ENCODE peak calls at places on chromosomes 4 and X, in six cellular contexts. V, G, H, S, J and B are unnamed samples.

GRCh38 chr4:735583-735982 is 30.0 kb downstream of the PCGF3 start:
- DNase-seq in J (no peak), H (no peak), G (no peak), S (no peak), V (no peak), B (no peak)

GRCh38 chrX:10922158-10922557 is 189.0 kb upstream of the HCCS start:
- DNase-seq in H (no peak), J (peak), G (peak), V (no peak), S (no peak), B (no peak)

GRCh38 chrX:18877472-18877871 is 106.4 kb downstream of the PHKA2 start:
- DNase-seq in S (no peak), G (no peak), J (no peak), V (no peak), H (no peak), B (no peak)

GRCh38 chrX:129006491-129006890 is 516.8 kb downstream of the SMARCA1 start:
- DNase-seq in S (no peak), V (no peak), J (no peak), H (no peak), G (no peak), B (no peak)

GRCh38 chrX:137432609-137433008 is 133.3 kb upstream of the ZIC3 start:
- DNase-seq in J (no peak), H (no peak), V (no peak), G (no peak), S (no peak), B (no peak)

GRCh38 chr4:189815404-189816192 is 125.1 kb upstream of the FRG1 start:
- DNase-seq in V (no peak), G (no peak), J (no peak), S (no peak), H (no peak), B (no peak)

GRCh38 chr4:567457-568350 is 8.4 kb downstream of the TMEM271 start:
- DNase-seq in G (no peak), S (no peak), J (no peak), H (no peak), V (no peak), B (no peak)

GRCh38 chrX:133402042-133402453 is 13.2 kb downstream of the GPC4 start:
- DNase-seq in S (no peak), H (no peak), J (no peak), V (no peak), G (no peak), B (no peak)

GRCh38 chr4:136650541-136651277 is 881.6 kb downstream of the PCDH18 start:
- DNase-seq in V (no peak), G (peak), J (no peak), S (no peak), H (peak), B (no peak)

GRCh38 chr4:175017751-175018150 is 99.6 kb downstream of the ADAM29 start:
- DNase-seq in S (no peak), H (no peak), G (no peak), V (no peak), J (no peak), B (no peak)

GRCh38 chrX:9498236-9498635 is 33.4 kb downstream of the TBL1X start:
- DNase-seq in H (no peak), G (no peak), S (no peak), J (no peak), V (no peak), B (no peak)

GRCh38 chrX:30521440-30522182 is 56.0 kb downstream of the TASL start:
- DNase-seq in H (no peak), G (peak), V (no peak), S (no peak), J (no peak), B (no peak)

GRCh38 chr4:69524708-69525107 is 29.0 kb upstream of the UGT2B4 start:
- DNase-seq in G (no peak), V (no peak), S (no peak), H (no peak), J (no peak), B (no peak)

GRCh38 chr4:56909083-56909981 is 1.6 kb downstream of the REST start:
- DNase-seq in G (peak), J (no peak), H (no peak), S (peak), V (peak), B (peak)

GRCh38 chr4:86980230-86980629 is 45.4 kb downstream of the AFF1 start:
- DNase-seq in H (no peak), G (no peak), S (no peak), J (no peak), V (no peak), B (no peak)

GRCh38 chrX:118973389-118974087 is 880 bp upstream of the LONRF3 start:
- DNase-seq in J (no peak), H (peak), S (peak), G (no peak), V (peak), B (no peak)

GRCh38 chr4:110778526-110778925 is 155.6 kb upstream of the PITX2 start:
- DNase-seq in V (no peak), H (no peak), S (no peak), J (no peak), G (no peak), B (no peak)

GRCh38 chr4:115110191-115111166 is 2.9 kb downstream of the NDST4 start:
- DNase-seq in J (no peak), G (no peak), S (no peak), H (no peak), V (no peak), B (no peak)

GRCh38 chrX:31508338-31508737 is 436.5 kb upstream of the FTHL17 start:
- DNase-seq in J (peak), G (no peak), S (peak), V (no peak), H (no peak), B (no peak)

GRCh38 chr4:151324449-151325319 is 721 bp downstream of the SH3D19 start:
- DNase-seq in J (no peak), V (peak), H (peak), G (peak), S (peak), B (peak)

GRCh38 chrX:40084471-40084870 is 13.3 kb downstream of the BCOR start:
- DNase-seq in V (no peak), J (no peak), G (no peak), S (no peak), H (no peak), B (no peak)

GRCh38 chrX:38561126-38561868 is at the start of gene TSPAN7:
- DNase-seq in V (peak), S (peak), H (peak), G (peak), J (peak), B (peak)

GRCh38 chr4:11367371-11367770 is 61.3 kb downstream of the HS3ST1 start:
- DNase-seq in J (no peak), G (no peak), S (peak), V (peak), H (peak), B (peak)

GRCh38 chr4:27178066-27178465 is 317.4 kb downstream of the STIM2 start:
- DNase-seq in H (no peak), S (no peak), G (no peak), V (no peak), J (no peak), B (no peak)

GRCh38 chr4:27181672-27182071 is 321.0 kb downstream of the STIM2 start:
- DNase-seq in J (no peak), H (no peak), G (no peak), S (no peak), V (no peak), B (no peak)

GRCh38 chr4:27176881-27177280 is 316.2 kb downstream of the STIM2 start:
- DNase-seq in J (no peak), V (no peak), S (no peak), G (no peak), H (no peak), B (no peak)

DNA sequence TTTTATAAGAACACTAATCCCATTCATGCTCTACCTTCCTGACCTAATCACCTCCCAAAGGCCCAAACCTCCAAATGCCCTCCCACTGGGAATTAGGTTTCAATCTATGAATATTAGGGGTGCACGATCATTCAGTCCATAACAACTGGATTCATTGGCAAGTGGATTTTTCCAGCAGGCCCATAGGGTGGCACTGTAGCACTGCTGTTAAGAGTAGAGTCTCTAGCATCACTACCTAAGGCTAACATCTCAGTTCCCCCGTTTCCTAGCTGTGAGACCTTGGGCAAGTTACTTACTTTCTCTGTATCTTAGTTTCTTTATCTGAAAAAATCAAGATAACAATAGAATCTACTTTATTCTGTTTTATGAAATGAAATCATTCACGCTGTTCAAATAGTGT is 315.8 kb downstream of the STIM2 start:
- DNase-seq in G (no peak), V (no peak), H (no peak), S (peak), J (no peak), B (no peak)
- TF ChIP-seq CTCF in G (peak), V (peak), H (no peak), S (peak), J (no peak), B (no peak)

GRCh38 chr4:47827339-47828047 is 10.4 kb downstream of the CORIN start:
- DNase-seq in J (no peak), G (no peak), H (no peak), V (no peak), S (no peak), B (no peak)
- TF ChIP-seq CTCF in J (no peak), G (no peak), H (no peak), V (no peak), S (no peak), B (no peak)

DNA sequence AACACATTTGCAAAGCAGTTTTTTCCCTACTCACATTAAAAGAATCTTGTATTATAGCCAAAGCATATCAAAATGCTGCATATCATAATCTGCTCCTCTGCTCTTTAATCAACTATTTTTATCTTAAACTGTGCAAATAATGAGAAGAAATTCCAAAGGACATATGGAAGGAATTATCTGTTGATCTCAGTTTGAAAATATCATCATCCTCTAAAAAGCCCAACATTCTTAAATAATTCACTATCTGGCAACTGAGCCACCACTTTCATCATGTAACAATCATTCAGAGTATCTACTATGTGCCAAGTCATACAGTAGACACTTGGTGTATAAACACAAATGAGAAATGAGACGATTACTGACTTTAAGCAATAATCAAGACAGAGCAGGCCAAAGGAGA is 63.0 kb downstream of the PRSS12 start:
- DNase-seq in J (peak), H (no peak), G (peak), S (no peak), V (no peak), B (no peak)
- TF ChIP-seq CTCF in J (no peak), H (no peak), G (no peak), S (no peak), V (no peak), B (no peak)

DNA sequence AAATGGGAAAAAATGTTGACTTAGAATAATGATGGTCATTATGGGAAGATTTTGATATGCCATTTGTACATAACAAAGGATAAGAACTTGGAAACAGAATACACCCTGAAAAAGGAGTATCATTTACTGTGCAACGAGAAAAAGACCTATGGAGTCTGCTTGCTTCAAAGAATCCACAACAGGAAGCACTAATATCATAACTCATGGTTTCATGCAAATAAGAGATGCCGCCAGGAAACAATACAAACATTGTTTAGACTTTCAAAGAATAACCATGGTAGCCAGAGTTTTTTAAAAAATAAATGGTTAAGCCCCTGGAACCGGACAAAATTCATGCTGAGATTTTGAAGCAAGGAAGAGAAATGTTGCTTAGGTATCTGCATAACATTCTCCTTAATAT is 139.9 kb upstream of the ETNPPL start:
- DNase-seq in S (no peak), H (no peak), G (no peak), J (no peak), V (no peak), B (no peak)
- TF ChIP-seq CTCF in S (no peak), H (no peak), G (no peak), J (no peak), V (no peak), B (no peak)

GRCh38 chr4:141702472-141703182 is 66.2 kb downstream of the IL15 start:
- DNase-seq in V (peak), J (no peak), S (no peak), G (no peak), H (no peak), B (no peak)
- TF ChIP-seq CTCF in V (no peak), J (no peak), S (no peak), G (no peak), H (no peak), B (no peak)

DNA sequence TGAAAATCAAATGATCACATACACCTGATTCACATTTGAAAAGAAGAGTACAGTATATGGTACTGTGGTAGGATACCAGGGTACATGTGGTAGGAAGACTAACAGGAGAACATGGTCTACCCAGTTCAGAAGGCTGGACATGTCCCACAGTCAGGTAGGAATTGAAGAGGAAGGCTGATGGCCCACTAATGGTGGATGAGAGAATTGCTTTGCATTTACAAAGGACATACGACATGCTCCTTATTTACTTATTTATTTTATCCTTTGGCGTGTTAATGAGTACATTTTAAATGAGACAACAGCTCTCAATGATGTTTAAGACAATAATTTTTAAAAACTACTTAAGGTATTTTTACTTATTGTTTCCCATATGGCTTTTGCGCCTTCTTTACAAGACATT is 106.7 kb upstream of the BMP2K start:
- DNase-seq in V (no peak), J (no peak), S (no peak), H (no peak), G (no peak), B (no peak)
- TF ChIP-seq CTCF in V (peak), J (no peak), S (no peak), H (no peak), G (no peak), B (no peak)

GRCh38 chr4:154559141-154559841 is 3.5 kb upstream of the FGB start:
- DNase-seq in G (peak), S (no peak), J (no peak), H (no peak), V (no peak), B (no peak)
- TF ChIP-seq CTCF in G (peak), S (peak), J (peak), H (peak), V (peak), B (peak)